ENCODE peak calls at places on chromosomes 5 and 9, in nine cellular contexts. One of them, this sample, is unnamed.

GRCh38 chr9:97041898-97042297 is 3.0 kb upstream of the CTSV start:
- DNase-seq in glomerular endothelial cell: no peak
- DNase-seq in psoas muscle: no peak
- DNase-seq in germinal center: no peak
- DNase-seq in stimulated activated naive B cell treated with anti-CD40 and anti-IgM and Interleukin-4, amounts not matched to agents 10 μg/mL and 1 μg/mL and 100 μg/mL, for 72 hours: no peak
- DNase-seq in endothelial cell of umbilical vein: no peak
- DNase-seq in HEK293T: no peak
- DNase-seq in transverse colon: peak; percentile 64
- DNase-seq in adrenal gland: no peak
- DNase-seq in this sample: no peak

GRCh38 chr5:94968507-94969095 is 316.3 kb downstream of the MCTP1 start:
- DNase-seq in glomerular endothelial cell: peak; percentile 72
- DNase-seq in psoas muscle: no peak
- DNase-seq in germinal center: peak; percentile 24
- DNase-seq in stimulated activated naive B cell treated with anti-CD40 and anti-IgM and Interleukin-4, amounts not matched to agents 10 μg/mL and 1 μg/mL and 100 μg/mL, for 72 hours: peak; percentile 4
- DNase-seq in endothelial cell of umbilical vein: peak; percentile 77
- DNase-seq in HEK293T: peak; percentile 48
- DNase-seq in transverse colon: no peak
- DNase-seq in adrenal gland: peak; percentile 20
- DNase-seq in this sample: no peak

GRCh38 chr9:89626741-89627265 is 22.0 kb downstream of the GADD45G start:
- DNase-seq in glomerular endothelial cell: no peak
- DNase-seq in psoas muscle: no peak
- DNase-seq in germinal center: no peak
- DNase-seq in stimulated activated naive B cell treated with anti-CD40 and anti-IgM and Interleukin-4, amounts not matched to agents 10 μg/mL and 1 μg/mL and 100 μg/mL, for 72 hours: no peak
- DNase-seq in endothelial cell of umbilical vein: no peak
- DNase-seq in HEK293T: no peak
- DNase-seq in transverse colon: no peak
- DNase-seq in adrenal gland: no peak
- DNase-seq in this sample: no peak

GRCh38 chr9:129023036-129023907 is 4.9 kb downstream of the SH3GLB2 start:
- DNase-seq in glomerular endothelial cell: no peak
- DNase-seq in psoas muscle: peak; percentile 89
- DNase-seq in germinal center: no peak
- DNase-seq in stimulated activated naive B cell treated with anti-CD40 and anti-IgM and Interleukin-4, amounts not matched to agents 10 μg/mL and 1 μg/mL and 100 μg/mL, for 72 hours: no peak
- DNase-seq in endothelial cell of umbilical vein: no peak
- DNase-seq in HEK293T: peak; percentile 66
- DNase-seq in transverse colon: no peak
- DNase-seq in adrenal gland: peak; percentile 84
- DNase-seq in this sample: no peak

GRCh38 chr9:124291801-124292396 is 34.1 kb downstream of the NEK6 start:
- DNase-seq in glomerular endothelial cell: no peak
- DNase-seq in psoas muscle: no peak
- DNase-seq in germinal center: peak; percentile 66
- DNase-seq in stimulated activated naive B cell treated with anti-CD40 and anti-IgM and Interleukin-4, amounts not matched to agents 10 μg/mL and 1 μg/mL and 100 μg/mL, for 72 hours: peak; percentile 84
- DNase-seq in endothelial cell of umbilical vein: no peak
- DNase-seq in HEK293T: no peak
- DNase-seq in transverse colon: peak; percentile 51
- DNase-seq in adrenal gland: no peak
- DNase-seq in this sample: no peak

GRCh38 chr5:21654-22233 is 70.2 kb upstream of the PLEKHG4B start:
- DNase-seq in glomerular endothelial cell: no peak
- DNase-seq in psoas muscle: no peak
- DNase-seq in germinal center: no peak
- DNase-seq in stimulated activated naive B cell treated with anti-CD40 and anti-IgM and Interleukin-4, amounts not matched to agents 10 μg/mL and 1 μg/mL and 100 μg/mL, for 72 hours: no peak
- DNase-seq in endothelial cell of umbilical vein: no peak
- DNase-seq in HEK293T: no peak
- DNase-seq in transverse colon: no peak
- DNase-seq in adrenal gland: no peak
- DNase-seq in this sample: no peak

GRCh38 chr5:168413596-168413995 is 72.7 kb upstream of the RARS1 start:
- DNase-seq in glomerular endothelial cell: no peak
- DNase-seq in psoas muscle: no peak
- DNase-seq in germinal center: no peak
- DNase-seq in stimulated activated naive B cell treated with anti-CD40 and anti-IgM and Interleukin-4, amounts not matched to agents 10 μg/mL and 1 μg/mL and 100 μg/mL, for 72 hours: no peak
- DNase-seq in endothelial cell of umbilical vein: no peak
- DNase-seq in HEK293T: no peak
- DNase-seq in transverse colon: no peak
- DNase-seq in adrenal gland: no peak
- DNase-seq in this sample: no peak

GRCh38 chr5:14948341-14948830 is 76.8 kb upstream of the ANKH start:
- DNase-seq in glomerular endothelial cell: no peak
- DNase-seq in psoas muscle: no peak
- DNase-seq in germinal center: no peak
- DNase-seq in stimulated activated naive B cell treated with anti-CD40 and anti-IgM and Interleukin-4, amounts not matched to agents 10 μg/mL and 1 μg/mL and 100 μg/mL, for 72 hours: no peak
- DNase-seq in endothelial cell of umbilical vein: no peak
- DNase-seq in HEK293T: no peak
- DNase-seq in transverse colon: no peak
- DNase-seq in adrenal gland: no peak
- DNase-seq in this sample: no peak

GRCh38 chr5:178732281-178732680 is 1.8 kb upstream of the ZNF354A start:
- DNase-seq in glomerular endothelial cell: no peak
- DNase-seq in psoas muscle: no peak
- DNase-seq in germinal center: no peak
- DNase-seq in stimulated activated naive B cell treated with anti-CD40 and anti-IgM and Interleukin-4, amounts not matched to agents 10 μg/mL and 1 μg/mL and 100 μg/mL, for 72 hours: no peak
- DNase-seq in endothelial cell of umbilical vein: no peak
- DNase-seq in HEK293T: no peak
- DNase-seq in transverse colon: no peak
- DNase-seq in adrenal gland: no peak
- DNase-seq in this sample: no peak

GRCh38 chr5:17190242-17190778 is 27.1 kb upstream of the BASP1 start:
- DNase-seq in glomerular endothelial cell: peak; percentile 81
- DNase-seq in psoas muscle: no peak
- DNase-seq in germinal center: peak; percentile 40
- DNase-seq in stimulated activated naive B cell treated with anti-CD40 and anti-IgM and Interleukin-4, amounts not matched to agents 10 μg/mL and 1 μg/mL and 100 μg/mL, for 72 hours: no peak
- DNase-seq in endothelial cell of umbilical vein: peak; percentile 95
- DNase-seq in HEK293T: peak; percentile 22
- DNase-seq in transverse colon: no peak
- DNase-seq in adrenal gland: peak; percentile 19
- DNase-seq in this sample: no peak

GRCh38 chr9:5790923-5791322 is 42.0 kb downstream of the ERMP1 start:
- DNase-seq in glomerular endothelial cell: no peak
- DNase-seq in psoas muscle: no peak
- DNase-seq in germinal center: no peak
- DNase-seq in stimulated activated naive B cell treated with anti-CD40 and anti-IgM and Interleukin-4, amounts not matched to agents 10 μg/mL and 1 μg/mL and 100 μg/mL, for 72 hours: no peak
- DNase-seq in endothelial cell of umbilical vein: no peak
- DNase-seq in HEK293T: no peak
- DNase-seq in transverse colon: no peak
- DNase-seq in adrenal gland: no peak
- DNase-seq in this sample: no peak

GRCh38 chr5:175772747-175773533 is 98.4 kb upstream of the CPLX2 start:
- DNase-seq in glomerular endothelial cell: no peak
- DNase-seq in psoas muscle: no peak
- DNase-seq in germinal center: no peak
- DNase-seq in stimulated activated naive B cell treated with anti-CD40 and anti-IgM and Interleukin-4, amounts not matched to agents 10 μg/mL and 1 μg/mL and 100 μg/mL, for 72 hours: no peak
- DNase-seq in endothelial cell of umbilical vein: no peak
- DNase-seq in HEK293T: no peak
- DNase-seq in transverse colon: no peak
- DNase-seq in adrenal gland: no peak
- DNase-seq in this sample: no peak

GRCh38 chr9:133994359-133995011 is 2.4 kb upstream of the VAV2 start:
- DNase-seq in glomerular endothelial cell: no peak
- DNase-seq in psoas muscle: peak; percentile 78
- DNase-seq in germinal center: peak; percentile 85
- DNase-seq in stimulated activated naive B cell treated with anti-CD40 and anti-IgM and Interleukin-4, amounts not matched to agents 10 μg/mL and 1 μg/mL and 100 μg/mL, for 72 hours: peak; percentile 73
- DNase-seq in endothelial cell of umbilical vein: peak; percentile 71
- DNase-seq in HEK293T: peak; percentile 86
- DNase-seq in transverse colon: peak; percentile 86
- DNase-seq in adrenal gland: peak; percentile 75
- DNase-seq in this sample: peak; percentile 45

GRCh38 chr5:87872986-87873385 is 395.7 kb downstream of the TMEM161B start:
- DNase-seq in glomerular endothelial cell: no peak
- DNase-seq in psoas muscle: no peak
- DNase-seq in germinal center: no peak
- DNase-seq in stimulated activated naive B cell treated with anti-CD40 and anti-IgM and Interleukin-4, amounts not matched to agents 10 μg/mL and 1 μg/mL and 100 μg/mL, for 72 hours: no peak
- DNase-seq in endothelial cell of umbilical vein: no peak
- DNase-seq in HEK293T: no peak
- DNase-seq in transverse colon: no peak
- DNase-seq in adrenal gland: no peak
- DNase-seq in this sample: no peak

GRCh38 chr5:21823076-21823574 is 1030.0 kb downstream of the CDH12 start:
- DNase-seq in glomerular endothelial cell: no peak
- DNase-seq in psoas muscle: no peak
- DNase-seq in germinal center: no peak
- DNase-seq in stimulated activated naive B cell treated with anti-CD40 and anti-IgM and Interleukin-4, amounts not matched to agents 10 μg/mL and 1 μg/mL and 100 μg/mL, for 72 hours: no peak
- DNase-seq in endothelial cell of umbilical vein: peak; percentile 62
- DNase-seq in HEK293T: no peak
- DNase-seq in transverse colon: no peak
- DNase-seq in adrenal gland: no peak
- DNase-seq in this sample: no peak

GRCh38 chr5:139664727-139665351 is 16.7 kb downstream of the CXXC5 start:
- DNase-seq in glomerular endothelial cell: no peak
- DNase-seq in psoas muscle: no peak
- DNase-seq in germinal center: no peak
- DNase-seq in stimulated activated naive B cell treated with anti-CD40 and anti-IgM and Interleukin-4, amounts not matched to agents 10 μg/mL and 1 μg/mL and 100 μg/mL, for 72 hours: no peak
- DNase-seq in endothelial cell of umbilical vein: no peak
- DNase-seq in HEK293T: no peak
- DNase-seq in transverse colon: no peak
- DNase-seq in adrenal gland: peak; percentile 86
- DNase-seq in this sample: no peak

GRCh38 chr5:149080294-149080693 is 17.4 kb upstream of the SH3TC2 start:
- DNase-seq in glomerular endothelial cell: no peak
- DNase-seq in psoas muscle: no peak
- DNase-seq in germinal center: no peak
- DNase-seq in stimulated activated naive B cell treated with anti-CD40 and anti-IgM and Interleukin-4, amounts not matched to agents 10 μg/mL and 1 μg/mL and 100 μg/mL, for 72 hours: no peak
- DNase-seq in endothelial cell of umbilical vein: no peak
- DNase-seq in HEK293T: no peak
- DNase-seq in transverse colon: no peak
- DNase-seq in adrenal gland: no peak
- DNase-seq in this sample: no peak

GRCh38 chr5:43556857-43557593 is at the start of gene PAIP1:
- DNase-seq in glomerular endothelial cell: no peak
- DNase-seq in psoas muscle: peak; percentile 85
- DNase-seq in germinal center: peak; percentile 88
- DNase-seq in stimulated activated naive B cell treated with anti-CD40 and anti-IgM and Interleukin-4, amounts not matched to agents 10 μg/mL and 1 μg/mL and 100 μg/mL, for 72 hours: peak; percentile 85
- DNase-seq in endothelial cell of umbilical vein: peak; percentile 86
- DNase-seq in HEK293T: peak; percentile 78
- DNase-seq in transverse colon: peak; percentile 83
- DNase-seq in adrenal gland: peak; percentile 80
- DNase-seq in this sample: peak; percentile 3

GRCh38 chr9:91536211-91536691 is 112.6 kb upstream of the NFIL3 start:
- DNase-seq in glomerular endothelial cell: no peak
- DNase-seq in psoas muscle: no peak
- DNase-seq in germinal center: no peak
- DNase-seq in stimulated activated naive B cell treated with anti-CD40 and anti-IgM and Interleukin-4, amounts not matched to agents 10 μg/mL and 1 μg/mL and 100 μg/mL, for 72 hours: no peak
- DNase-seq in endothelial cell of umbilical vein: no peak
- DNase-seq in HEK293T: peak; percentile 52
- DNase-seq in transverse colon: peak; percentile 72
- DNase-seq in adrenal gland: no peak
- DNase-seq in this sample: no peak

GRCh38 chr9:31597977-31598376 is 786.5 kb upstream of the ACO1 start:
- DNase-seq in glomerular endothelial cell: no peak
- DNase-seq in psoas muscle: no peak
- DNase-seq in germinal center: no peak
- DNase-seq in stimulated activated naive B cell treated with anti-CD40 and anti-IgM and Interleukin-4, amounts not matched to agents 10 μg/mL and 1 μg/mL and 100 μg/mL, for 72 hours: no peak
- DNase-seq in endothelial cell of umbilical vein: no peak
- DNase-seq in HEK293T: no peak
- DNase-seq in transverse colon: no peak
- DNase-seq in adrenal gland: no peak
- DNase-seq in this sample: no peak

GRCh38 chr5:136236479-136237083 is 43.6 kb upstream of the SMIM32 start:
- DNase-seq in glomerular endothelial cell: no peak
- DNase-seq in psoas muscle: no peak
- DNase-seq in germinal center: no peak
- DNase-seq in stimulated activated naive B cell treated with anti-CD40 and anti-IgM and Interleukin-4, amounts not matched to agents 10 μg/mL and 1 μg/mL and 100 μg/mL, for 72 hours: no peak
- DNase-seq in endothelial cell of umbilical vein: no peak
- DNase-seq in HEK293T: no peak
- DNase-seq in transverse colon: no peak
- DNase-seq in adrenal gland: no peak
- DNase-seq in this sample: no peak

GRCh38 chr5:175248416-175248905 is 195.5 kb downstream of the DRD1 start:
- DNase-seq in glomerular endothelial cell: no peak
- DNase-seq in psoas muscle: no peak
- DNase-seq in germinal center: no peak
- DNase-seq in stimulated activated naive B cell treated with anti-CD40 and anti-IgM and Interleukin-4, amounts not matched to agents 10 μg/mL and 1 μg/mL and 100 μg/mL, for 72 hours: no peak
- DNase-seq in endothelial cell of umbilical vein: no peak
- DNase-seq in HEK293T: no peak
- DNase-seq in transverse colon: no peak
- DNase-seq in adrenal gland: no peak
- DNase-seq in this sample: no peak

GRCh38 chr5:111172504-111172903 is 51.7 kb upstream of the CAMK4 start:
- DNase-seq in glomerular endothelial cell: no peak
- DNase-seq in psoas muscle: no peak
- DNase-seq in germinal center: no peak
- DNase-seq in stimulated activated naive B cell treated with anti-CD40 and anti-IgM and Interleukin-4, amounts not matched to agents 10 μg/mL and 1 μg/mL and 100 μg/mL, for 72 hours: no peak
- DNase-seq in endothelial cell of umbilical vein: no peak
- DNase-seq in HEK293T: peak; percentile 12
- DNase-seq in transverse colon: no peak
- DNase-seq in adrenal gland: no peak
- DNase-seq in this sample: no peak

GRCh38 chr5:113394658-113395057 is 40.1 kb downstream of the TSSK1B start:
- DNase-seq in glomerular endothelial cell: no peak
- DNase-seq in psoas muscle: no peak
- DNase-seq in germinal center: no peak
- DNase-seq in stimulated activated naive B cell treated with anti-CD40 and anti-IgM and Interleukin-4, amounts not matched to agents 10 μg/mL and 1 μg/mL and 100 μg/mL, for 72 hours: no peak
- DNase-seq in endothelial cell of umbilical vein: no peak
- DNase-seq in HEK293T: no peak
- DNase-seq in transverse colon: no peak
- DNase-seq in adrenal gland: no peak
- DNase-seq in this sample: no peak

GRCh38 chr9:18568969-18569368 is 95.0 kb downstream of the ADAMTSL1 start:
- DNase-seq in glomerular endothelial cell: no peak
- DNase-seq in psoas muscle: no peak
- DNase-seq in germinal center: no peak
- DNase-seq in stimulated activated naive B cell treated with anti-CD40 and anti-IgM and Interleukin-4, amounts not matched to agents 10 μg/mL and 1 μg/mL and 100 μg/mL, for 72 hours: no peak
- DNase-seq in endothelial cell of umbilical vein: no peak
- DNase-seq in HEK293T: no peak
- DNase-seq in transverse colon: no peak
- DNase-seq in adrenal gland: no peak
- DNase-seq in this sample: no peak

GRCh38 chr5:38923661-38924451 is 78.0 kb downstream of the OSMR start:
- DNase-seq in glomerular endothelial cell: no peak
- DNase-seq in psoas muscle: no peak
- DNase-seq in germinal center: no peak
- DNase-seq in stimulated activated naive B cell treated with anti-CD40 and anti-IgM and Interleukin-4, amounts not matched to agents 10 μg/mL and 1 μg/mL and 100 μg/mL, for 72 hours: no peak
- DNase-seq in endothelial cell of umbilical vein: no peak
- DNase-seq in HEK293T: no peak
- DNase-seq in transverse colon: no peak
- DNase-seq in adrenal gland: no peak
- DNase-seq in this sample: no peak

GRCh38 chr9:112753725-112754124 is 3.2 kb downstream of the SNX30 start:
- DNase-seq in glomerular endothelial cell: no peak
- DNase-seq in psoas muscle: no peak
- DNase-seq in germinal center: no peak
- DNase-seq in stimulated activated naive B cell treated with anti-CD40 and anti-IgM and Interleukin-4, amounts not matched to agents 10 μg/mL and 1 μg/mL and 100 μg/mL, for 72 hours: no peak
- DNase-seq in endothelial cell of umbilical vein: no peak
- DNase-seq in HEK293T: no peak
- DNase-seq in transverse colon: no peak
- DNase-seq in adrenal gland: no peak
- DNase-seq in this sample: no peak

GRCh38 chr9:137095664-137096517 is 9.1 kb downstream of the MAN1B1 start:
- DNase-seq in glomerular endothelial cell: no peak
- DNase-seq in psoas muscle: no peak
- DNase-seq in germinal center: peak; percentile 55
- DNase-seq in stimulated activated naive B cell treated with anti-CD40 and anti-IgM and Interleukin-4, amounts not matched to agents 10 μg/mL and 1 μg/mL and 100 μg/mL, for 72 hours: no peak
- DNase-seq in endothelial cell of umbilical vein: no peak
- DNase-seq in HEK293T: no peak
- DNase-seq in transverse colon: peak; percentile 64
- DNase-seq in adrenal gland: no peak
- DNase-seq in this sample: no peak

GRCh38 chr5:130652178-130652577 is 512.9 kb downstream of the HINT1 start:
- DNase-seq in glomerular endothelial cell: no peak
- DNase-seq in psoas muscle: no peak
- DNase-seq in germinal center: no peak
- DNase-seq in stimulated activated naive B cell treated with anti-CD40 and anti-IgM and Interleukin-4, amounts not matched to agents 10 μg/mL and 1 μg/mL and 100 μg/mL, for 72 hours: no peak
- DNase-seq in endothelial cell of umbilical vein: peak; percentile 53
- DNase-seq in HEK293T: no peak
- DNase-seq in transverse colon: no peak
- DNase-seq in adrenal gland: no peak
- DNase-seq in this sample: no peak

GRCh38 chr5:116062352-116062751 is 22.5 kb upstream of the COMMD10 start:
- DNase-seq in glomerular endothelial cell: no peak
- DNase-seq in psoas muscle: no peak
- DNase-seq in germinal center: no peak
- DNase-seq in stimulated activated naive B cell treated with anti-CD40 and anti-IgM and Interleukin-4, amounts not matched to agents 10 μg/mL and 1 μg/mL and 100 μg/mL, for 72 hours: no peak
- DNase-seq in endothelial cell of umbilical vein: no peak
- DNase-seq in HEK293T: no peak
- DNase-seq in transverse colon: no peak
- DNase-seq in adrenal gland: no peak
- DNase-seq in this sample: no peak

GRCh38 chr5:100860407-100860806 is 42.7 kb downstream of the ST8SIA4 start:
- DNase-seq in glomerular endothelial cell: no peak
- DNase-seq in psoas muscle: no peak
- DNase-seq in germinal center: no peak
- DNase-seq in stimulated activated naive B cell treated with anti-CD40 and anti-IgM and Interleukin-4, amounts not matched to agents 10 μg/mL and 1 μg/mL and 100 μg/mL, for 72 hours: no peak
- DNase-seq in endothelial cell of umbilical vein: no peak
- DNase-seq in HEK293T: no peak
- DNase-seq in transverse colon: no peak
- DNase-seq in adrenal gland: no peak
- DNase-seq in this sample: no peak

This sample was measured in thoracic aorta.